ENCODE peak calls at places on chromosome 5, in six cellular contexts. P is T-helper 22 cell, X is M059J, C is hypothalamus, B is HL-60, N is RPMI7951. T is an unnamed sample.

GRCh38 chr5:14316471-14316870 is 173.3 kb downstream of the TRIO start:
- DNase-seq in P (no peak), X (no peak), C (no peak), B (no peak), N (no peak), T (no peak)

GRCh38 chr5:74261906-74262305 is 378.6 kb downstream of the ENC1 start:
- DNase-seq in P (no peak), X (no peak), C (no peak), B (no peak), N (no peak), T (no peak)

GRCh38 chr5:168226012-168226411 is 65.4 kb upstream of the WWC1 start:
- DNase-seq in P (no peak), X (no peak), C (no peak), B (no peak), N (no peak), T (no peak)

GRCh38 chr5:170612256-170612656 is 108.4 kb downstream of the KCNIP1 start:
- DNase-seq in P (no peak), X (no peak), C (no peak), B (no peak), N (no peak), T (peak)

GRCh38 chr5:83512051-83512745 is 40.7 kb downstream of the VCAN start:
- DNase-seq in P (no peak), X (peak), C (no peak), B (no peak), N (no peak), T (no peak)

GRCh38 chr5:43066231-43066798 is 26.2 kb upstream of the ANXA2R start:
- DNase-seq in P (peak), X (peak), C (peak), B (peak), N (peak), T (peak)

GRCh38 chr5:172525633-172526360 is 71.5 kb upstream of the SH3PXD2B start:
- DNase-seq in P (no peak), X (no peak), C (no peak), B (no peak), N (no peak), T (no peak)

GRCh38 chr5:912356-913091 is 19.8 kb downstream of the TRIP13 start:
- DNase-seq in P (peak), X (peak), C (no peak), B (no peak), N (peak), T (peak)

GRCh38 chr5:109589239-109589638 is 100.5 kb upstream of the MAN2A1 start:
- DNase-seq in P (no peak), X (no peak), C (no peak), B (no peak), N (no peak), T (no peak)

GRCh38 chr5:106601605-106602004 is 1069.1 kb downstream of the EFNA5 start:
- DNase-seq in P (no peak), X (no peak), C (no peak), B (peak), N (no peak), T (no peak)

GRCh38 chr5:156396830-156397081 is 69.8 kb downstream of the SGCD start:
- DNase-seq in P (no peak), X (no peak), C (no peak), B (no peak), N (no peak), T (no peak)

GRCh38 chr5:94901071-94901979 is 282.9 kb downstream of the SLF1 start:
- DNase-seq in P (no peak), X (peak), C (no peak), B (no peak), N (peak), T (peak)

GRCh38 chr5:38208782-38209378 is 49.5 kb upstream of the EGFLAM start:
- DNase-seq in P (no peak), X (peak), C (no peak), B (peak), N (peak), T (peak)

GRCh38 chr5:31283326-31283725 is 89.8 kb downstream of the CDH6 start:
- DNase-seq in P (no peak), X (no peak), C (no peak), B (no peak), N (no peak), T (no peak)

GRCh38 chr5:16048132-16048531 is 131.5 kb downstream of the MARCHF11 start:
- DNase-seq in P (no peak), X (no peak), C (no peak), B (no peak), N (no peak), T (no peak)

GRCh38 chr5:61631438-61631941 is 299.4 kb downstream of the ZSWIM6 start:
- DNase-seq in P (no peak), X (no peak), C (peak), B (no peak), N (peak), T (no peak)

GRCh38 chr5:138033916-138034315 is 1.0 kb upstream of the FAM13B start:
- DNase-seq in P (no peak), X (peak), C (no peak), B (no peak), N (peak), T (no peak)

GRCh38 chr5:138468133-138468965 is 3.1 kb downstream of the EGR1 start:
- DNase-seq in P (no peak), X (peak), C (no peak), B (peak), N (peak), T (peak)

GRCh38 chr5:33888582-33888981 is 3.2 kb downstream of the ADAMTS12 start:
- DNase-seq in P (no peak), X (peak), C (no peak), B (no peak), N (no peak), T (no peak)

GRCh38 chr5:56489272-56489671 is 256.1 kb upstream of the ANKRD55 start:
- DNase-seq in P (no peak), X (no peak), C (no peak), B (no peak), N (no peak), T (no peak)

GRCh38 chr5:170161069-170161468 is 55.4 kb downstream of the FOXI1 start:
- DNase-seq in P (no peak), X (no peak), C (no peak), B (no peak), N (no peak), T (no peak)

GRCh38 chr5:150053231-150053626 is 33.1 kb downstream of the CSF1R start:
- DNase-seq in P (no peak), X (peak), C (no peak), B (peak), N (peak), T (peak)

GRCh38 chr5:35313296-35313695 is 83.0 kb upstream of the PRLR start:
- DNase-seq in P (no peak), X (peak), C (no peak), B (peak), N (peak), T (no peak)

GRCh38 chr5:92836861-92837755 is 743.9 kb downstream of the NR2F1-AS1 start:
- DNase-seq in P (no peak), X (peak), C (no peak), B (no peak), N (no peak), T (no peak)

GRCh38 chr5:112183103-112183634 is 235.9 kb downstream of the EPB41L4A start:
- DNase-seq in P (no peak), X (peak), C (no peak), B (no peak), N (peak), T (peak)

GRCh38 chr5:87579678-87580077 is 166.9 kb upstream of the CCNH start:
- DNase-seq in P (no peak), X (no peak), C (no peak), B (no peak), N (no peak), T (no peak)

GRCh38 chr5:123496892-123497291 is 15.1 kb upstream of the CSNK1G3 start:
- DNase-seq in P (no peak), X (peak), C (no peak), B (no peak), N (peak), T (peak)

GRCh38 chr5:33476992-33477391 is 36.2 kb downstream of the TARS1 start:
- DNase-seq in P (no peak), X (peak), C (no peak), B (no peak), N (no peak), T (no peak)

GRCh38 chr5:14901462-14902051 is 30.0 kb upstream of the ANKH start:
- DNase-seq in P (no peak), X (peak), C (no peak), B (no peak), N (peak), T (no peak)

GRCh38 chr5:69265931-69266330 is 31.2 kb downstream of the CDK7 start:
- DNase-seq in P (no peak), X (no peak), C (no peak), B (no peak), N (no peak), T (peak)

GRCh38 chr5:67149933-67150523 is 46.6 kb downstream of the CD180 start:
- DNase-seq in P (no peak), X (peak), C (no peak), B (no peak), N (peak), T (no peak)

GRCh38 chr5:154166901-154167791 is 23.4 kb upstream of the GALNT10 start:
- DNase-seq in P (no peak), X (no peak), C (no peak), B (no peak), N (no peak), T (peak)